ENCODE peak calls at places on chromosomes 12 and 14, in six cellular contexts. One of them, this sample, is unnamed.

GRCh38 chr12:50788562-50788961 is 24.7 kb downstream of the ATF1 start:
- DNase-seq in mammary epithelial cell: no peak
- DNase-seq in CD4-positive, alpha-beta memory T cell: no peak
- DNase-seq in lower lobe of right lung: no peak
- DNase-seq in iPS DF 6.9: no peak
- DNase-seq in CD4-positive, CD25-positive, alpha-beta regulatory T cell: no peak
- DNase-seq in this sample: no peak

GRCh38 chr14:93207468-93208308 is 632 bp downstream of the UBR7 start:
- DNase-seq in mammary epithelial cell: peak; percentile 57
- DNase-seq in CD4-positive, alpha-beta memory T cell: no peak
- DNase-seq in lower lobe of right lung: no peak
- DNase-seq in iPS DF 6.9: no peak
- DNase-seq in CD4-positive, CD25-positive, alpha-beta regulatory T cell: peak; percentile 5
- DNase-seq in this sample: no peak

GRCh38 chr14:34629344-34629656 is 648 bp downstream of the SNX6 start:
- DNase-seq in mammary epithelial cell: no peak
- DNase-seq in CD4-positive, alpha-beta memory T cell: no peak
- DNase-seq in lower lobe of right lung: no peak
- DNase-seq in iPS DF 6.9: no peak
- DNase-seq in CD4-positive, CD25-positive, alpha-beta regulatory T cell: no peak
- DNase-seq in this sample: no peak

GRCh38 chr12:5520037-5520436 is 88.1 kb downstream of the NTF3 start:
- DNase-seq in mammary epithelial cell: no peak
- DNase-seq in CD4-positive, alpha-beta memory T cell: no peak
- DNase-seq in lower lobe of right lung: no peak
- DNase-seq in iPS DF 6.9: no peak
- DNase-seq in CD4-positive, CD25-positive, alpha-beta regulatory T cell: no peak
- DNase-seq in this sample: no peak

GRCh38 chr12:56081393-56082347 is 1.7 kb downstream of the ERBB3 start:
- DNase-seq in mammary epithelial cell: no peak
- DNase-seq in CD4-positive, alpha-beta memory T cell: no peak
- DNase-seq in lower lobe of right lung: no peak
- DNase-seq in iPS DF 6.9: no peak
- DNase-seq in CD4-positive, CD25-positive, alpha-beta regulatory T cell: no peak
- DNase-seq in this sample: no peak

GRCh38 chr14:67620217-67620789 is 583 bp downstream of the ARG2 start:
- DNase-seq in mammary epithelial cell: peak; percentile 33
- DNase-seq in CD4-positive, alpha-beta memory T cell: no peak
- DNase-seq in lower lobe of right lung: no peak
- DNase-seq in iPS DF 6.9: no peak
- DNase-seq in CD4-positive, CD25-positive, alpha-beta regulatory T cell: no peak
- DNase-seq in this sample: no peak

GRCh38 chr14:84442481-84442880 is 1087.5 kb upstream of the FLRT2 start:
- DNase-seq in mammary epithelial cell: no peak
- DNase-seq in CD4-positive, alpha-beta memory T cell: no peak
- DNase-seq in lower lobe of right lung: no peak
- DNase-seq in iPS DF 6.9: no peak
- DNase-seq in CD4-positive, CD25-positive, alpha-beta regulatory T cell: no peak
- DNase-seq in this sample: no peak

GRCh38 chr12:21934173-21934572 is 7.1 kb downstream of the ABCC9 start:
- DNase-seq in mammary epithelial cell: peak; percentile 8
- DNase-seq in CD4-positive, alpha-beta memory T cell: no peak
- DNase-seq in lower lobe of right lung: no peak
- DNase-seq in iPS DF 6.9: no peak
- DNase-seq in CD4-positive, CD25-positive, alpha-beta regulatory T cell: no peak
- DNase-seq in this sample: no peak

GRCh38 chr12:15322164-15323054 is at the start of gene PTPRO:
- DNase-seq in mammary epithelial cell: peak; percentile 23
- DNase-seq in CD4-positive, alpha-beta memory T cell: no peak
- DNase-seq in lower lobe of right lung: no peak
- DNase-seq in iPS DF 6.9: peak; percentile 16
- DNase-seq in CD4-positive, CD25-positive, alpha-beta regulatory T cell: no peak
- DNase-seq in this sample: no peak

GRCh38 chr12:9380650-9381049 is 172.5 kb upstream of the PZP start:
- DNase-seq in mammary epithelial cell: no peak
- DNase-seq in CD4-positive, alpha-beta memory T cell: no peak
- DNase-seq in lower lobe of right lung: no peak
- DNase-seq in iPS DF 6.9: no peak
- DNase-seq in CD4-positive, CD25-positive, alpha-beta regulatory T cell: no peak
- DNase-seq in this sample: no peak

GRCh38 chr14:35287481-35288013 is 4.6 kb upstream of the PSMA6 start:
- DNase-seq in mammary epithelial cell: peak; percentile 52
- DNase-seq in CD4-positive, alpha-beta memory T cell: no peak
- DNase-seq in lower lobe of right lung: no peak
- DNase-seq in iPS DF 6.9: no peak
- DNase-seq in CD4-positive, CD25-positive, alpha-beta regulatory T cell: no peak
- DNase-seq in this sample: peak; percentile 11

GRCh38 chr14:92470215-92470614 is 43.4 kb upstream of the RIN3 start:
- DNase-seq in mammary epithelial cell: peak; percentile 77
- DNase-seq in CD4-positive, alpha-beta memory T cell: no peak
- DNase-seq in lower lobe of right lung: no peak
- DNase-seq in iPS DF 6.9: no peak
- DNase-seq in CD4-positive, CD25-positive, alpha-beta regulatory T cell: no peak
- DNase-seq in this sample: no peak

GRCh38 chr12:96227365-96228106 is 33.4 kb downstream of the ELK3 start:
- DNase-seq in mammary epithelial cell: no peak
- DNase-seq in CD4-positive, alpha-beta memory T cell: no peak
- DNase-seq in lower lobe of right lung: no peak
- DNase-seq in iPS DF 6.9: no peak
- DNase-seq in CD4-positive, CD25-positive, alpha-beta regulatory T cell: no peak
- DNase-seq in this sample: no peak

GRCh38 chr14:27881646-27882045 is 884.9 kb upstream of the FOXG1 start:
- DNase-seq in mammary epithelial cell: no peak
- DNase-seq in CD4-positive, alpha-beta memory T cell: no peak
- DNase-seq in lower lobe of right lung: no peak
- DNase-seq in iPS DF 6.9: peak; percentile 4
- DNase-seq in CD4-positive, CD25-positive, alpha-beta regulatory T cell: no peak
- DNase-seq in this sample: no peak

GRCh38 chr12:3604750-3605638 is 114.0 kb downstream of the PRMT8 start:
- DNase-seq in mammary epithelial cell: peak; percentile 61
- DNase-seq in CD4-positive, alpha-beta memory T cell: no peak
- DNase-seq in lower lobe of right lung: no peak
- DNase-seq in iPS DF 6.9: no peak
- DNase-seq in CD4-positive, CD25-positive, alpha-beta regulatory T cell: no peak
- DNase-seq in this sample: no peak

GRCh38 chr12:82097438-82097837 is 260.7 kb downstream of the CCDC59 start:
- DNase-seq in mammary epithelial cell: no peak
- DNase-seq in CD4-positive, alpha-beta memory T cell: no peak
- DNase-seq in lower lobe of right lung: no peak
- DNase-seq in iPS DF 6.9: no peak
- DNase-seq in CD4-positive, CD25-positive, alpha-beta regulatory T cell: no peak
- DNase-seq in this sample: no peak

GRCh38 chr12:27852117-27852516 is 72.1 kb upstream of the MANSC4 start:
- DNase-seq in mammary epithelial cell: peak; percentile 27
- DNase-seq in CD4-positive, alpha-beta memory T cell: no peak
- DNase-seq in lower lobe of right lung: no peak
- DNase-seq in iPS DF 6.9: no peak
- DNase-seq in CD4-positive, CD25-positive, alpha-beta regulatory T cell: no peak
- DNase-seq in this sample: no peak

GRCh38 chr12:57811028-57811755 is 7.3 kb downstream of the AVIL start:
- DNase-seq in mammary epithelial cell: no peak
- DNase-seq in CD4-positive, alpha-beta memory T cell: no peak
- DNase-seq in lower lobe of right lung: no peak
- DNase-seq in iPS DF 6.9: no peak
- DNase-seq in CD4-positive, CD25-positive, alpha-beta regulatory T cell: no peak
- DNase-seq in this sample: no peak

GRCh38 chr12:77204055-77204454 is 138.7 kb upstream of the E2F7 start:
- DNase-seq in mammary epithelial cell: no peak
- DNase-seq in CD4-positive, alpha-beta memory T cell: no peak
- DNase-seq in lower lobe of right lung: no peak
- DNase-seq in iPS DF 6.9: peak; percentile 31
- DNase-seq in CD4-positive, CD25-positive, alpha-beta regulatory T cell: no peak
- DNase-seq in this sample: no peak

GRCh38 chr12:48686037-48686595 is 4.1 kb upstream of the KANSL2 start:
- DNase-seq in mammary epithelial cell: no peak
- DNase-seq in CD4-positive, alpha-beta memory T cell: no peak
- DNase-seq in lower lobe of right lung: no peak
- DNase-seq in iPS DF 6.9: no peak
- DNase-seq in CD4-positive, CD25-positive, alpha-beta regulatory T cell: no peak
- DNase-seq in this sample: no peak

DNA sequence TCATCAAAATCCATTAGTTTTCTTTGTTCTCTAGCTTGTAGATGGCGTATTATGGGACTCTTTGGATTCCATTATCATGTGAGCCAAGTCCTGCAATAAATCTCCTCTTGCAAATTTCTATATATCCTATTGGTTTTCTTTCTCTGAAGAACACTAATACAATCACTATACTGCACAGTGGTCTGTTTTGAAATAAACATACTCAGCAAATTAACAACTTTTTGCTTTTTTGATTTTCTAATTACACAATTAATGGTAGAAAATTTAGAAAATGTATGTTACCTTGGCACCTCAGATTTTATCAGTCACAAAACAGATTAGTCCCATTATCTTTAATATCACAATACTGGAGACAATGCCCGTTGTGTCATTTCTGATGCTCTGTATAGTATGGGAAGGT is 513.2 kb upstream of the MIS18BP1 start:
- DNase-seq in mammary epithelial cell: no peak
- DNase-seq in CD4-positive, alpha-beta memory T cell: no peak
- DNase-seq in lower lobe of right lung: no peak
- DNase-seq in iPS DF 6.9: no peak
- DNase-seq in CD4-positive, CD25-positive, alpha-beta regulatory T cell: no peak
- DNase-seq in this sample: no peak
- H3K9me3 ChIP-seq in mammary epithelial cell: no peaks in the 10 kb centered on the region
- H3K9me3 ChIP-seq in CD4-positive, alpha-beta memory T cell: no peaks in the 10 kb centered on the region
- H3K9me3 ChIP-seq in lower lobe of right lung: no peaks in the 10 kb centered on the region
- H3K9me3 ChIP-seq in iPS DF 6.9: no peaks in the 10 kb centered on the region
- H3K9me3 ChIP-seq in CD4-positive, CD25-positive, alpha-beta regulatory T cell: peaks cover 8% of the 10 kb centered on the region
- H3K9me3 ChIP-seq in this sample: no peaks in the 10 kb centered on the region

DNA sequence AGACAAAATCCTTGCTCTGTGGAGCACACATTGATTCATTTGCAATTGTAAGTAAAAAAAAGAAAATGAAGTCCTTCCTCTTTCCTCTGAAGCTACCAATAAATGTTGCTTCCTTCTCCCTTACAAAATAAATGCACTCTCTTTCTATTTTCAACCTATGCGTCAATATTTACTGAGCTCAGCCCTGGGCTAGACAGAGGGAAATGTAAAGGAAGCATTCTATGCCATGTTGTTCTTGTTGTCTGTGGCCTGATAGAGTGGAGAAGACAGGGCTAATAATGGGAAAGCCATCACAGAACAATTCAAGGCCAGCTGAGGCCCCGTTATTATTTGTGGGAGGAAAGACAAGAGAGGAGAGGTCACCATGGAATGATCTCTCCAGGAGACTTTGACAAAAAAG is 3.0 kb downstream of the ABHD12B start:
- DNase-seq in mammary epithelial cell: no peak
- DNase-seq in CD4-positive, alpha-beta memory T cell: no peak
- DNase-seq in lower lobe of right lung: no peak
- DNase-seq in iPS DF 6.9: no peak
- DNase-seq in CD4-positive, CD25-positive, alpha-beta regulatory T cell: no peak
- DNase-seq in this sample: no peak
- H3K27me3 ChIP-seq in mammary epithelial cell: peaks cover 15% of the 10 kb centered on the region
- H3K27me3 ChIP-seq in CD4-positive, alpha-beta memory T cell: peaks cover 26% of the 10 kb centered on the region
- H3K27me3 ChIP-seq in lower lobe of right lung: peaks cover 36% of the 10 kb centered on the region
- H3K27me3 ChIP-seq in iPS DF 6.9: peaks cover 4% of the 10 kb centered on the region
- H3K27me3 ChIP-seq in CD4-positive, CD25-positive, alpha-beta regulatory T cell: peaks cover 42% of the 10 kb centered on the region
- H3K27me3 ChIP-seq in this sample: peaks cover 21% of the 10 kb centered on the region

GRCh38 chr12:7093892-7094291 is 1.6 kb upstream of the C1R start:
- DNase-seq in mammary epithelial cell: no peak
- DNase-seq in CD4-positive, alpha-beta memory T cell: no peak
- DNase-seq in lower lobe of right lung: no peak
- DNase-seq in iPS DF 6.9: no peak
- DNase-seq in CD4-positive, CD25-positive, alpha-beta regulatory T cell: no peak
- DNase-seq in this sample: no peak

GRCh38 chr12:7093486-7093885 is 1.2 kb upstream of the C1R start:
- DNase-seq in mammary epithelial cell: no peak
- DNase-seq in CD4-positive, alpha-beta memory T cell: no peak
- DNase-seq in lower lobe of right lung: no peak
- DNase-seq in iPS DF 6.9: no peak
- DNase-seq in CD4-positive, CD25-positive, alpha-beta regulatory T cell: no peak
- DNase-seq in this sample: no peak

GRCh38 chr12:7099290-7099996 is 7.2 kb upstream of the C1R start:
- DNase-seq in mammary epithelial cell: no peak
- DNase-seq in CD4-positive, alpha-beta memory T cell: no peak
- DNase-seq in lower lobe of right lung: no peak
- DNase-seq in iPS DF 6.9: no peak
- DNase-seq in CD4-positive, CD25-positive, alpha-beta regulatory T cell: no peak
- DNase-seq in this sample: no peak

GRCh38 chr12:7092986-7093460 is 778 bp upstream of the C1R start:
- DNase-seq in mammary epithelial cell: no peak
- DNase-seq in CD4-positive, alpha-beta memory T cell: no peak
- DNase-seq in lower lobe of right lung: no peak
- DNase-seq in iPS DF 6.9: no peak
- DNase-seq in CD4-positive, CD25-positive, alpha-beta regulatory T cell: no peak
- DNase-seq in this sample: no peak

DNA sequence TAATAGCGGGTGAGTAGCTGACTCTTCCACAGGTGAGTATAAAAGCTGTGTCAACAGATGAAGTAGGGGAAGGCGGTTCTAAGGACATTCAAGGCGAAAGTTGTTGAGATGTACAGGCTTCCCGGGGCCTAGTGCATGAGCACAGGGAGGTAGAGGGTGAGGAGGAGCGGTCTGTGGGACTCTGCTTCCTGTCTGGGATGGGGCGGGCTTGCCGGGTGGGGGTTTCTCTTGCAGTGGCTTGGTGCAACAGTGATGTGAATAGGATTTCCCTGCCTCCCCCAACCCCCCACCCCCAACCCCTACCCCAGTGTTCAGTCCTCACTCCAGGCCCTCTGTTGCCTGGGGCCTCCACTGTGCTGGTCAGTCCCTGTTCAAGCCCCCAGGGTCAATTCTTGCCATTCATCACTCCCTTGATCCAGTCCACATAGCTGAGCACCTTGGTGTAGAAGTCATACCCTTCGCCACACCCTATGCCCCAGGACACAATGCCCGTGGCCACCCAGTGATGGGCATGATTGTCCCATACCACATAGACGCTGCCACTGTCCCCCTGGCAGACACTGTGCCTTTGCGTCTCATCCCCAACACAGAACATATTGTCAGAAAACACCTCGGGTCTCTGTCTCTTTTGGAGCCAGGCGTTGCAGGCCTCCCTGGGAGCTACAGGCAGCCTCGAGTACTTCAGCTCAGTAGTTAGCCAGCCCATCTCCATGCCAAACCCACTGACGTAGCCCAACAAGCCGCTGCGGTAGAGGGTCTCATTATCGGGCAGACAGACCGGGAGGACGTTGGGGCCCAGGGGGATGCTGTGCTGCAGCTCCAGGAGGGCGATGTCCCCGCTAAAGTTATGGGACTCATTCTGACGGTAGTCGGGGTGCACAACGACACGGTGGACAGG is 4.0 kb upstream of the C1R start:
- DNase-seq in mammary epithelial cell: no peak
- DNase-seq in CD4-positive, alpha-beta memory T cell: no peak
- DNase-seq in lower lobe of right lung: no peak
- DNase-seq in iPS DF 6.9: no peak
- DNase-seq in CD4-positive, CD25-positive, alpha-beta regulatory T cell: no peak
- DNase-seq in this sample: no peak
- H3K4me3 ChIP-seq in mammary epithelial cell: no peak overlapping the region
- H3K4me3 ChIP-seq in CD4-positive, alpha-beta memory T cell: no peak overlapping the region
- H3K4me3 ChIP-seq in lower lobe of right lung: no peak overlapping the region
- H3K4me3 ChIP-seq in iPS DF 6.9: no peak overlapping the region
- H3K4me3 ChIP-seq in CD4-positive, CD25-positive, alpha-beta regulatory T cell: no peak overlapping the region
- H3K4me3 ChIP-seq in this sample: no peak overlapping the region

DNA sequence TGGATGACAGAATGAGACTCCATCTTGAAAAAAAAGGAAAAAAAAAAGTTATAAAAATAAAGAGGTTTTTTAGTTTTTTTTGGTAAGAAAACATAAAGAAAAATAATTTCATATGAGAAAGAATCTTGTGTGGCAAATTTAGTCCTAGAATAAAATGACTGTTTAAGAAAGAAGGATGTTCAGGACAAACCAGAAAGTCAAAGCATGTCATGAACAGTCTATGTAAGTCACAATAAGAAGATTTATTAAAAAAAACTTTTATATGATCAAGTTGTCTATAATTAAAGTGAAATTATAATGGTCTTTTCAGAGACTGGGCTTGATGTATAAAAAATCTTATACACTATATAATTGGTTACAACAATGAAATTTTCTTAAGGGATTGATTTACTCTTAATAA is 68.1 kb upstream of the HECTD1 start:
- DNase-seq in mammary epithelial cell: no peak
- DNase-seq in CD4-positive, alpha-beta memory T cell: no peak
- DNase-seq in lower lobe of right lung: no peak
- DNase-seq in iPS DF 6.9: no peak
- DNase-seq in CD4-positive, CD25-positive, alpha-beta regulatory T cell: no peak
- DNase-seq in this sample: no peak
- H3K9me3 ChIP-seq in mammary epithelial cell: peaks cover 11% of the 10 kb centered on the region
- H3K9me3 ChIP-seq in CD4-positive, alpha-beta memory T cell: no peaks in the 10 kb centered on the region
- H3K9me3 ChIP-seq in lower lobe of right lung: peaks cover 9% of the 10 kb centered on the region
- H3K9me3 ChIP-seq in iPS DF 6.9: peaks cover 4% of the 10 kb centered on the region
- H3K9me3 ChIP-seq in CD4-positive, CD25-positive, alpha-beta regulatory T cell: no peaks in the 10 kb centered on the region
- H3K9me3 ChIP-seq in this sample: no peaks in the 10 kb centered on the region

This sample was measured in effector memory CD4-positive, alpha-beta T cell.